ENCODE peak calls at places on chromosomes 2 and 18, in five cellular contexts. K is activated CD8-positive, alpha-beta memory T cell treated with anti-CD3 and anti-CD28 coated beads for 24 hours; G is GM23248; J is astrocyte of the spinal cord; S is Peyer's patch. O is an unnamed sample.

GRCh38 chr2:15608392-15608761 is 16.7 kb downstream of the DDX1 start:
- DNase-seq in K (no peak), S (no peak), J (no peak), G (no peak), O (no peak)

GRCh38 chr2:225378984-225379383 is 20.5 kb upstream of the NYAP2 start:
- DNase-seq in J (no peak), S (no peak), G (no peak), K (no peak), O (no peak)

GRCh38 chr2:224151161-224151560 is 112.1 kb upstream of the SERPINE2 start:
- DNase-seq in J (no peak), S (no peak), K (no peak), G (peak; percentile 44), O (no peak)

GRCh38 chr2:172412996-172413492 is 14.3 kb upstream of the ITGA6 start:
- DNase-seq in J (no peak), S (no peak), G (no peak), K (no peak), O (no peak)

GRCh38 chr2:12059616-12060441 is 313.4 kb downstream of the LPIN1 start:
- DNase-seq in J (peak; percentile 73), G (peak; percentile 26), S (no peak), K (no peak), O (no peak)

GRCh38 chr2:146721486-146721885 is 1123.3 kb upstream of the ACVR2A start:
- DNase-seq in S (no peak), G (no peak), K (no peak), J (no peak), O (no peak)

GRCh38 chr2:212124597-212124996 is 414.0 kb downstream of the ERBB4 start:
- DNase-seq in G (peak; percentile 2), S (no peak), J (no peak), K (no peak), O (no peak)

GRCh38 chr18:51897884-51898283 is 442.1 kb upstream of the DCC start:
- DNase-seq in J (no peak), G (no peak), S (no peak), K (no peak), O (no peak)

GRCh38 chr2:233329489-233330135 is 22.0 kb downstream of the SAG start:
- DNase-seq in J (peak; percentile 50), K (no peak), S (no peak), G (peak; percentile 9), O (no peak)

GRCh38 chr2:204914708-204915107 is 369.4 kb downstream of the PARD3B start:
- DNase-seq in S (no peak), G (no peak), J (no peak), K (no peak), O (no peak)

GRCh38 chr2:128771401-128771800 is 452.7 kb upstream of the HS6ST1 start:
- DNase-seq in S (no peak), K (no peak), J (no peak), G (no peak), O (no peak)

GRCh38 chr2:120867290-120868231 is 131.9 kb downstream of the GLI2 start:
- DNase-seq in J (peak; percentile 86), G (peak; percentile 97), S (peak; percentile 24), K (no peak), O (peak; percentile 78)

GRCh38 chr2:185618630-185619029 is 120.0 kb upstream of the FSIP2 start:
- DNase-seq in J (peak; percentile 50), G (no peak), K (no peak), S (no peak), O (no peak)

GRCh38 chr2:20443276-20443920 is 3.5 kb upstream of the RHOB start:
- DNase-seq in G (peak; percentile 62), S (no peak), J (peak; percentile 70), K (no peak), O (peak; percentile 82)

GRCh38 chr18:35582899-35583558 is 1.5 kb downstream of the GALNT1 start:
- DNase-seq in J (peak; percentile 52), S (no peak), G (peak; percentile 22), K (no peak), O (no peak)

GRCh38 chr2:218886461-218886947 is 5.9 kb downstream of the WNT10A start:
- DNase-seq in G (no peak), J (no peak), S (peak; percentile 25), K (no peak), O (no peak)

GRCh38 chr2:238716171-238716570 is 131.7 kb upstream of the TWIST2 start:
- DNase-seq in K (no peak), S (no peak), G (no peak), J (no peak), O (no peak)

GRCh38 chr2:105005170-105005569 is 32.7 kb upstream of the MRPS9 start:
- DNase-seq in K (no peak), J (no peak), S (no peak), G (no peak), O (no peak)

GRCh38 chr2:133270550-133270949 is 297.7 kb downstream of the NCKAP5 start:
- DNase-seq in K (no peak), G (no peak), J (no peak), S (no peak), O (no peak)

GRCh38 chr18:62182220-62182619 is 4.6 kb downstream of the PIGN start:
- DNase-seq in G (no peak), S (no peak), K (no peak), J (no peak), O (no peak)